ENCODE peak calls at places on chromosomes 7 and 10, in four cellular contexts. E is upper lobe of right lung, Z is neuronal stem cell, P is mammary epithelial cell. D is an unnamed sample. For H3K27me3, the result is how much of the 10 kb centered on the place peaks cover.

GRCh38 chr7:155598810-155599210 is 45.7 kb upstream of the RBM33 start:
- DNase-seq in Z (peak), E (peak), P (peak), D (peak)

GRCh38 chr10:84329094-84329611 is 764 bp downstream of the CCSER2 start:
- DNase-seq in P (peak), Z (peak), E (no peak), D (no peak)

GRCh38 chr10:104260775-104261115 is 6.1 kb downstream of the GSTO1 start:
- DNase-seq in P (peak), Z (no peak), E (no peak), D (no peak)

GRCh38 chr7:65974876-65975275 is 7.1 kb downstream of the GUSB start:
- DNase-seq in P (no peak), Z (no peak), E (peak), D (no peak)

GRCh38 chr10:86734209-86734988 is 22.0 kb upstream of the BMPR1A start:
- DNase-seq in Z (no peak), P (no peak), E (no peak), D (no peak)

GRCh38 chr10:88152720-88153119 is 289.3 kb downstream of the PTEN start:
- DNase-seq in P (peak), Z (no peak), E (no peak), D (peak)

GRCh38 chr7:12210179-12211053 is 678 bp upstream of the TMEM106B start:
- DNase-seq in P (no peak), Z (no peak), E (peak), D (peak)

GRCh38 chr7:17552952-17553351 is 254.5 kb downstream of the AHR start:
- DNase-seq in Z (no peak), E (no peak), P (no peak), D (no peak)

GRCh38 chr10:78617633-78618032 is 451.1 kb upstream of the ZMIZ1 start:
- DNase-seq in P (no peak), Z (no peak), E (no peak), D (no peak)

GRCh38 chr7:68425377-68425776 is 1172.9 kb upstream of the AUTS2 start:
- DNase-seq in Z (no peak), P (no peak), E (no peak), D (no peak)

GRCh38 chr10:92181575-92181974 is 109.3 kb downstream of the CPEB3 start:
- DNase-seq in E (no peak), P (no peak), Z (no peak), D (no peak)

GRCh38 chr7:33195264-33195663 is 65.9 kb downstream of the BBS9 start:
- DNase-seq in E (no peak), Z (no peak), P (peak), D (no peak)

GRCh38 chr7:124152859-124153692 is 120.2 kb upstream of the TMEM229A start:
- DNase-seq in E (no peak), P (peak), Z (peak), D (no peak)

GRCh38 chr7:2938514-2939192 is 94.5 kb upstream of the GNA12 start:
- DNase-seq in P (no peak), E (peak), Z (no peak), D (no peak)

GRCh38 chr7:149005427-149006344 is 22.6 kb downstream of the PDIA4 start:
- DNase-seq in P (peak), E (peak), Z (peak), D (peak)

GRCh38 chr7:101133621-101134398 is 6.9 kb downstream of the SERPINE1 start:
- DNase-seq in P (peak), Z (no peak), E (no peak), D (no peak)

GRCh38 chr10:128863411-128863810 is 603.6 kb upstream of the MGMT start:
- DNase-seq in E (no peak), Z (no peak), P (no peak), D (no peak)

GRCh38 chr10:51602326-51602725 is 97.1 kb downstream of the CSTF2T start:
- DNase-seq in P (no peak), Z (no peak), E (no peak), D (no peak)

GRCh38 chr10:67959839-67960476 is 75.5 kb downstream of the SIRT1 start:
- DNase-seq in P (no peak), Z (no peak), E (no peak), D (no peak)

GRCh38 chr10:132309879-132310591 is 2.3 kb upstream of the STK32C start:
- DNase-seq in E (no peak), P (no peak), Z (no peak), D (no peak)

GRCh38 chr7:75642810-75643486 is 95.8 kb downstream of the HIP1 start:
- DNase-seq in Z (no peak), E (peak), P (peak), D (peak)

GRCh38 chr10:60428387-60428737 is 38.7 kb upstream of the ANK3 start:
- DNase-seq in E (no peak), P (no peak), Z (no peak), D (no peak)

GRCh38 chr7:30572212-30572839 is 22.4 kb upstream of the GARS1 start:
- DNase-seq in P (no peak), E (no peak), Z (no peak), D (no peak)

GRCh38 chr7:35253680-35254495 is at the start of gene TBX20:
- DNase-seq in Z (no peak), P (no peak), E (peak), D (no peak)
- H3K27me3 ChIP-seq in Z (half or more), P (half or more), E (half or more), D (under half)

DNA sequence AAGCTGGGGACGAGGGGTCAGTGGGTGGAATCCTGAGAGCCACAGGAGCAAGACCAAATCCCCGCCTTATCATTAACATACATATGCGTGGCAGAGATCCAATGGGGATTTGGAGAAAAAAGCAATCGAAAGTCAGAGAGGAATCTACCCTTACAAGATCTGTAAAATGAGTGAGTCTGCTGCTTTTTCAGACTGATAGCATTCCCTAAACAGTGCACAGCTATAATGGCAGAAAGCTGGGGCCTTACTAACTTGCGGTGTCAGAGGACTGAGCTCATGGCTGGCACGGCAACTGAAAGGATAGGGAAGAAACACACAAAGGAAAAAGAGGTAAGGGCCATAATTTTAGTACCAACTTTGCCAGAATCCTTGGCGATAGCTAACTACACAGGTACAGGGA is 25.1 kb downstream of the GPR22 start:
- DNase-seq in Z (no peak), P (no peak), E (no peak), D (no peak)
- H3K27me3 ChIP-seq in Z (under half), P (under half), E (under half), D (under half)

GRCh38 chr10:75429159-75429827 is 2.1 kb upstream of the LRMDA start:
- DNase-seq in P (peak), E (no peak), Z (no peak), D (no peak)
- H3K27me3 ChIP-seq in P (under half), E (under half), Z (under half), D (under half)

GRCh38 chr10:119209050-119209735 is 1.8 kb downstream of the GRK5 start:
- DNase-seq in E (peak), P (no peak), Z (peak), D (peak)
- H3K27me3 ChIP-seq in E (under half), P (under half), Z (under half), D (under half)

GRCh38 chr7:45923290-45923689 is 2.2 kb upstream of the IGFBP3 start:
- DNase-seq in Z (peak), E (peak), P (peak), D (peak)
- H3K27me3 ChIP-seq in Z (under half), E (under half), P (under half), D (under half)

GRCh38 chr7:134720091-134720935 is 59.1 kb upstream of the CALD1 start:
- DNase-seq in P (no peak), Z (no peak), E (no peak), D (no peak)
- H3K27me3 ChIP-seq in P (under half), Z (under half), E (under half), D (under half)

GRCh38 chr7:47624660-47625059 is 42.7 kb upstream of the TNS3 start:
- DNase-seq in E (no peak), Z (no peak), P (no peak), D (no peak)

GRCh38 chr7:47621347-47621746 is 39.4 kb upstream of the TNS3 start:
- DNase-seq in P (no peak), E (no peak), Z (no peak), D (no peak)

GRCh38 chr7:47622946-47623640 is 41.2 kb upstream of the TNS3 start:
- DNase-seq in Z (no peak), E (no peak), P (no peak), D (no peak)

GRCh38 chr7:47621985-47622561 is 40.2 kb upstream of the TNS3 start:
- DNase-seq in Z (no peak), E (no peak), P (no peak), D (no peak)

GRCh38 chr7:47622586-47622945 is 40.7 kb upstream of the TNS3 start:
- DNase-seq in Z (no peak), E (no peak), P (no peak), D (no peak)
- H3K27me3 ChIP-seq in Z (under half), E (under half), P (under half), D (under half)

GRCh38 chr7:143172354-143172753 is 10.9 kb upstream of the TAS2R39 start:
- DNase-seq in P (peak), E (peak), Z (no peak), D (no peak)
- H3K27me3 ChIP-seq in P (under half), E (under half), Z (under half), D (under half)